ENCODE peak calls at places on chromosomes 3 and 15, in five cellular contexts. N is NCI-H1417, A is psoas muscle, X is OCI-LY7, W is activated T-helper 1 cell treated with Interleukin-2 at 50 U/mL for 16 hours. L is an unnamed sample.

GRCh38 chr15:55606214-55606613 is 18.1 kb upstream of the PYGO1 start:
- DNase-seq in W (no peak), A (no peak), N (no peak), X (no peak), L (no peak)

GRCh38 chr3:192917508-192918274 is at the start of gene MB21D2:
- DNase-seq in X (no peak), W (peak; percentile 28), N (peak; percentile 74), A (peak; percentile 81), L (peak; percentile 16)

GRCh38 chr3:193589129-193589528 is 3.9 kb upstream of the OPA1 start:
- DNase-seq in W (no peak), N (no peak), X (no peak), A (no peak), L (no peak)

GRCh38 chr15:89998141-89998661 is 2.9 kb upstream of the ZNF710 start:
- DNase-seq in N (peak; percentile 24), W (no peak), X (no peak), A (no peak), L (no peak)

GRCh38 chr3:85652322-85652721 is 693.5 kb downstream of the CADM2 start:
- DNase-seq in X (no peak), W (no peak), N (no peak), A (no peak), L (no peak)

GRCh38 chr3:142850395-142851023 is 38.4 kb downstream of the PCOLCE2 start:
- DNase-seq in X (no peak), A (no peak), W (no peak), N (peak; percentile 57), L (no peak)

GRCh38 chr15:81296673-81297072 is 27.3 kb downstream of the STARD5 start:
- DNase-seq in N (no peak), A (peak; percentile 62), W (peak; percentile 68), X (peak; percentile 94), L (peak; percentile 40)

GRCh38 chr3:9553021-9553948 is at the start of gene LHFPL4:
- DNase-seq in W (no peak), A (no peak), X (no peak), N (peak; percentile 28), L (no peak)

GRCh38 chr3:26932752-26933151 is 310.2 kb downstream of the LRRC3B start:
- DNase-seq in X (no peak), N (no peak), W (no peak), A (no peak), L (no peak)

GRCh38 chr15:22243440-22244130 is 163.3 kb downstream of the OR4M2 start:
- DNase-seq in X (no peak), W (no peak), A (no peak), N (no peak), L (no peak)

GRCh38 chr15:78085928-78086327 is 6.4 kb upstream of the SH2D7 start:
- DNase-seq in A (no peak), X (no peak), W (no peak), N (no peak), L (no peak)

GRCh38 chr3:130699765-130700164 is 46.9 kb downstream of the PIK3R4 start:
- DNase-seq in A (no peak), N (peak; percentile 3), W (no peak), X (peak; percentile 38), L (no peak)

GRCh38 chr15:98518823-98519561 is 129.3 kb upstream of the IGF1R start:
- DNase-seq in N (peak; percentile 86), W (peak; percentile 7), X (peak; percentile 75), A (no peak), L (peak; percentile 32)

GRCh38 chr3:172749201-172749965 is 1.1 kb upstream of the ECT2 start:
- DNase-seq in A (no peak), N (no peak), X (no peak), W (no peak), L (no peak)

GRCh38 chr3:122497425-122497824 is 17.3 kb downstream of the KPNA1 start:
- DNase-seq in W (no peak), A (no peak), X (no peak), N (no peak), L (no peak)

GRCh38 chr3:194686816-194687637 is 1.3 kb downstream of the FAM43A start:
- DNase-seq in N (peak; percentile 41), W (no peak), X (peak; percentile 53), A (peak; percentile 80), L (no peak)

GRCh38 chr3:64164309-64164708 is 61.0 kb downstream of the PRICKLE2 start:
- DNase-seq in N (no peak), A (no peak), W (no peak), X (no peak), L (no peak)